ENCODE peak calls at places on chromosomes 13 and 19, in six cellular contexts. S, I, H, T, Z and G are unnamed samples.

GRCh38 chr13:57629391-57629804 is 2.1 kb upstream of the PCDH17 start:
- DNase-seq in S (no peak), I (no peak), H (no peak), T (peak), Z (peak), G (peak)

GRCh38 chr13:29749401-29750177 is 100.8 kb downstream of the UBL3 start:
- DNase-seq in S (peak), I (no peak), H (peak), T (no peak), Z (no peak), G (no peak)

GRCh38 chr19:46571495-46571894 is 29.6 kb upstream of the CALM3 start:
- DNase-seq in S (no peak), I (peak), H (no peak), T (no peak), Z (no peak), G (no peak)

GRCh38 chr19:7497292-7497691 is 8.5 kb upstream of the PEX11G start:
- DNase-seq in S (no peak), I (no peak), H (no peak), T (no peak), Z (no peak), G (no peak)

GRCh38 chr13:113155982-113156655 is 2.3 kb upstream of the PROZ start:
- DNase-seq in S (no peak), I (no peak), H (no peak), T (no peak), Z (no peak), G (no peak)

GRCh38 chr19:50327461-50328256 is 1.5 kb downstream of the KCNC3 start:
- DNase-seq in S (no peak), I (no peak), H (no peak), T (no peak), Z (no peak), G (peak)

GRCh38 chr13:67278230-67278629 is 48.1 kb upstream of the PCDH9 start:
- DNase-seq in S (peak), I (no peak), H (peak), T (no peak), Z (no peak), G (no peak)

GRCh38 chr13:99237981-99238662 is 20.1 kb downstream of the GPR18 start:
- DNase-seq in S (no peak), I (no peak), H (no peak), T (no peak), Z (no peak), G (no peak)

GRCh38 chr13:28535734-28536133 is 40.8 kb upstream of the FLT1 start:
- DNase-seq in S (no peak), I (no peak), H (no peak), T (no peak), Z (no peak), G (no peak)

GRCh38 chr19:19385900-19386339 is 19.6 kb upstream of the GATAD2A start:
- DNase-seq in S (peak), I (no peak), H (no peak), T (no peak), Z (peak), G (no peak)

GRCh38 chr19:19356500-19356899 is 35.9 kb downstream of the MAU2 start:
- DNase-seq in S (no peak), I (no peak), H (no peak), T (no peak), Z (no peak), G (no peak)

GRCh38 chr13:109465151-109465550 is 321.2 kb downstream of the IRS2 start:
- DNase-seq in S (no peak), I (peak), H (no peak), T (no peak), Z (no peak), G (no peak)

GRCh38 chr19:19540707-19541515 is 2.8 kb downstream of the CILP2 start:
- DNase-seq in S (peak), I (peak), H (no peak), T (no peak), Z (no peak), G (peak)

GRCh38 chr19:47479701-47480503 is 4.1 kb downstream of the KPTN start:
- DNase-seq in S (peak), I (no peak), H (no peak), T (no peak), Z (no peak), G (peak)

GRCh38 chr13:60654405-60654804 is 257.4 kb downstream of the TDRD3 start:
- DNase-seq in S (peak), I (no peak), H (no peak), T (peak), Z (peak), G (no peak)

GRCh38 chr19:58386166-58386575 is 898 bp upstream of the RPS5 start:
- DNase-seq in S (no peak), I (no peak), H (no peak), T (no peak), Z (no peak), G (no peak)

GRCh38 chr13:98693756-98694155 is 58.7 kb downstream of the SLC15A1 start:
- DNase-seq in S (no peak), I (no peak), H (no peak), T (no peak), Z (no peak), G (no peak)

GRCh38 chr13:36548129-36548528 is 115.8 kb downstream of the CCNA1 start:
- DNase-seq in S (no peak), I (no peak), H (no peak), T (no peak), Z (peak), G (no peak)

GRCh38 chr13:106528711-106529414 is 6.6 kb downstream of the EFNB2 start:
- DNase-seq in S (no peak), I (no peak), H (no peak), T (no peak), Z (no peak), G (no peak)

GRCh38 chr13:33940898-33941297 is 122.9 kb downstream of the RFC3 start:
- DNase-seq in S (no peak), I (peak), H (no peak), T (no peak), Z (no peak), G (no peak)

GRCh38 chr19:42121666-42122069 is 10.6 kb downstream of the POU2F2 start:
- DNase-seq in S (peak), I (peak), H (peak), T (no peak), Z (peak), G (no peak)

GRCh38 chr19:13557756-13558398 is 51.6 kb upstream of the CACNA1A start:
- DNase-seq in S (no peak), I (peak), H (no peak), T (no peak), Z (no peak), G (no peak)

GRCh38 chr19:3097442-3097871 is 3.3 kb downstream of the GNA11 start:
- DNase-seq in S (no peak), I (peak), H (no peak), T (no peak), Z (peak), G (peak)

GRCh38 chr13:59408738-59409137 is 755.0 kb downstream of the DIAPH3 start:
- DNase-seq in S (no peak), I (no peak), H (no peak), T (no peak), Z (no peak), G (no peak)
- H3K27ac ChIP-seq in S (no peak), I (no peak), H (no peak), T (peak), Z (no peak), G (no peak)

GRCh38 chr19:4343056-4343844 is at the start of gene MPND:
- DNase-seq in S (peak), I (peak), H (peak), T (peak), Z (peak), G (peak)
- TF ChIP-seq CTCF in S (peak), I (no peak), H (peak), T (no peak), Z (peak), G (peak)

DNA sequence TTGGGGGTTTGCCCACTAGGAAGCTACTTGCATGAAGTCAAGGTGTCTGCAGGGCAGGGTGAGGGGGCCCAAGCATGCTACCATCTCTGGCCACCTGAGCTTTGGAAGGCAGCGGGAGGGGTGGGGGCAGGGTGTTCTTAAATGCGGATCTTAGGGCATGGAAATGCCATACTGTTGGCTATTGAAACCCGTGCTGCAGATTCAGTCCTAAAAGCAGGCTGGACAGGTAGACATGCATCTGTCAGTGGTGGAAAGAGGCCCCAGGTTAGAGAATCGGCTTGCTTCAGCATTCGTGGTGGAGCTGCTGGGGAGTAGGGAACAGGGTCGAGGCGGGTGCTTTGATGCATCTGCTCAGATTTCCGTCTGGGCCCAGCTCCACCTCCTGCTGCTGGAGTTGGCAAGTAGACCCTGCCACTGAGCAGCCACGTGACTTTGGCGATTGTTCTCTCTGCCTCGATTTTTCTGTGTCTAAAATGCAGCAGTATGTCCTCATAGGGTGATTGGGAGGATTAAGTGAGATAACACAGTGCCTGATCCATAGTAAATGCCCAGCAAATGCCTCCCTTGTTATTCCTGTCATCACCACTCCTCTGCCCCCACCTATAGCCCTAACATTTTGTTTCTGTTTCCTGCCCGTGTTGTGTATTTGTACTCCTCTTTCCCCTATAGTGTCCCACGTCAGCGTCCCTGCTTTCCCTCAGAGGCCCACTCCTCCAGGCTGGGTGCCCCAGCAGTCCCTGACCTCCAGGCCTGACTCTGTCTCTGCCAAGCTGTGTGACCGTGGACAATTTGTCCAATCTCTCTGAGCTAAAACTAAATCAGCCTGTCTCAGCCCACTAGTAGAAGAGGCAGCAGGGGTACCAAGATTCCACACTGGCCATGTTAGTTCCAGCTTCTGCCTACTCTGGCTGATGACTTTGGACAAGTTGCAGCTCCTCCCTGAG is 5.8 kb downstream of the PPP1R37 start:
- DNase-seq in S (peak), I (no peak), H (no peak), T (no peak), Z (peak), G (no peak)
- H3K27ac ChIP-seq in S (peak), I (no peak), H (peak), T (peak), Z (peak), G (peak)

DNA sequence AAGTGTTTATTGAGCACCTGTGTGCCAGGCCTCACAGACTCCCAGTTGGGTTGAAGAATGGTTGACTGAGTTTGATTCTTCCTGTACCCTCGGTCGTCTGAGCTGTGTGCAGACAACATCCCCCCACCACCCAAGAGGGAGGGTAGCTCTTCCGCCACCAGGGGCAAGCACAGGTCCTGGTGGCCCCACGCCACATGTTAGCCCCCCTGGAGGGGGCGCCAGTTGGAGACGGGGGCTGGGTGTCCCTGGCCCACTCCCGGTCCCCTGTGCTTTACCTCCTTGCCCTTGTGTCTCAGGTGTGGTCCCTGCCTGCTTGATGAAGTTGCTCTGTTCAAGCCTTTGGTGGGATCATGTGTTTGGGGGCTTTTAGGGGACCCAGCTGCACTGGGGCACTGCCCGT is 27.2 kb downstream of the COLGALT1 start:
- DNase-seq in S (no peak), I (no peak), H (no peak), T (no peak), Z (no peak), G (no peak)
- TF ChIP-seq CTCF in S (no peak), I (no peak), H (no peak), T (no peak), Z (no peak), G (no peak)

GRCh38 chr13:40615619-40616018 is 50.8 kb downstream of the FOXO1 start:
- DNase-seq in S (no peak), I (no peak), H (no peak), T (no peak), Z (no peak), G (no peak)

GRCh38 chr13:40613954-40614353 is 52.5 kb downstream of the FOXO1 start:
- DNase-seq in S (no peak), I (no peak), H (no peak), T (no peak), Z (no peak), G (no peak)

GRCh38 chr13:40611004-40611403 is 55.4 kb downstream of the FOXO1 start:
- DNase-seq in S (no peak), I (peak), H (no peak), T (no peak), Z (no peak), G (no peak)

GRCh38 chr13:40611635-40612422 is 54.6 kb downstream of the FOXO1 start:
- DNase-seq in S (no peak), I (no peak), H (no peak), T (no peak), Z (no peak), G (no peak)

GRCh38 chr13:40613192-40613818 is 53.1 kb downstream of the FOXO1 start:
- DNase-seq in S (no peak), I (no peak), H (no peak), T (no peak), Z (peak), G (no peak)
- H3K27ac ChIP-seq in S (no peak), I (no peak), H (no peak), T (peak), Z (peak), G (peak)

DNA sequence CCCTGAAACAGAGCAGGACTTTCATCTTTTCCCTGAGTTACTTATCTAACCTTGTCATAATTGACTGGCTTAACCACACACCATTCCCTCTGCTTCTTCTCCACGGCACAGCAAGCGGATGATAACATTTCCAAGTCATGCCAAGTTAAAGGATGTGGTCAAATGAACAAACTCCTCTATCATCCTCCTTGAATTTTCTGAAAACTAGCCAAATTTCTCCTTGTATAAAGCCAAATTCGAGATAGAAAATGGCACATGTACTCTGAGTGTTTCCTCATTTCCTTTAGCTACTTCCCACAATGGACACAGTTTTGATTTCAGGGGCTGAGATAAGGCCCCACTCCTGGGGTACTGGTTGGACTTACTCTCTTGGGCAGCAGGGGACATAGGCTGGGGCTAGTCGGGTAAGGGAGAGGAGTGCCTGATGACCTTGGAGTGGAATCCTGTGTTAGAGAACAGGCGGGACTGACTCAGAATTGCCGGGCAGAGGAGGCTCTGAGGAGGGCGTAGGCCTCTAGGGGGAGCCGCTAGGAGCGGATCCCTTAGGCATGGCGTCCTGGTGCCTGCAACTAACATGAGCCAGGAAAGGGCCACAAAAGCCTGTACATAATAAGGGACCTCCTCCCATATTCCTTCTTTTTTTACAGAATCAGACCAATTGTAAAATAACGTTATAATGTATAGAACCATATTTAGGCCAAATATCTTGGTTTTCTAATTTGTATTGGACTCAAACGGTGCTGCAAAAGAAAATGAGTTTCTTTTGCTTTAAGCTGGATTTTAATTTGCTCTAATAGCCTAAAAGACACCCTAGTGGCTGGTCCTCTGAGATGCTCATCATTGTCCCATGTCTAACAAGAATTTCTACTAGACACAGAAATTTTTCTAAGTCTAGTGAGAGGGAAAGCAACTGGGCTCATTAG is 20.4 kb upstream of the TMTC4 start:
- DNase-seq in S (peak), I (peak), H (no peak), T (peak), Z (no peak), G (no peak)
- TF ChIP-seq CTCF in S (peak), I (peak), H (peak), T (peak), Z (peak), G (peak)

DNA sequence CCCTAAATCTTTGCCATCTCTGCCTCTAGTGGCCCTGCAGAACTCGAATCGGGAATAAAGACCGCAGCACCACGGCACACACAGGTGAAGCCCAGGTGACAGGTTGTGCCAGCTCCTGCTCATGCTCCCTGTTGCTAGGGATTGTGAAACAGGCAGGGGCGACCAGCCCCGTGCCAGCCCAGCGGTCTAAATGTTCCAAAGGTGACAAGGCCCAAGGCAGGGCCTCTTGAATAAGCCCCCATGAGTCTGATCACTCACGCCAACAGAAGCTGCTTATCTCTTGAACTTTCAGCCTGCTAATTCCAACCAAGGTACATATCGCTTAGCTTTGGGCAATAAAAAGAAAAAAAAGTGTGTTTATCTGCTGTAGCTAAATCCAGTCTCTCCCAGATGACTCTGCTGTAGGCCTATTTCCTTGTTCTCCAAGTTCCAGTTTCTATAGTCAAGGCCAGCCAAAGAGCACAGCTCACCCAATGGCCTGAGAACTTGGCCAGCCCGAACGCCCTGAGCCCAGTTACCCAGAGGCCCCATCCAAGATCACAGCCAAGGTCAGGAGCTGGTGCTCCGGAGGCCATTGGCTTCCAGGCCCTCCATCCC is 191.1 kb upstream of the GPR12 start:
- DNase-seq in S (no peak), I (no peak), H (no peak), T (peak), Z (no peak), G (no peak)
- H3K27ac ChIP-seq in S (no peak), I (no peak), H (no peak), T (peak), Z (no peak), G (no peak)

DNA sequence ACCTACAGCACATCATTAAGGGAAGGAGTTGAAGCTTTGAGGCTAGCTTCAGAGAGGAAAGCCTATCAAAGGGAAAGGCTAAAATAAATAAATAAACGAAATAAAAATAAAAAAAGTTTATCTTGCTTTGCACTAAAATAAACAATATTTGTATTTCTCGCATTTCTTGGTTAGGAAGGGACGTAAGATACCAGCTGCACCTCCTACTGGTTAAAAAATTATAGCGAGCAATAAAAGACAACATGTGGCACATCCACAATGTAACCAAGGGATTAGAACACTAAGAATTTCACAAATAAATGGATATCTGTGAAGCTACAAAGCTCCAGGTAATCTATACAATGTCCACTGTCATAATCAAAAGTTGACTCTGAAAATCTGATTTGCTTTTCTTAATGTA is 194.5 kb downstream of the DACH1 start:
- DNase-seq in S (no peak), I (no peak), H (no peak), T (no peak), Z (no peak), G (no peak)
- TF ChIP-seq CTCF in S (peak), I (no peak), H (peak), T (no peak), Z (no peak), G (no peak)

GRCh38 chr13:107883561-107884175 is 331.7 kb downstream of the LIG4 start:
- DNase-seq in S (peak), I (peak), H (peak), T (no peak), Z (no peak), G (no peak)
- H3K27ac ChIP-seq in S (no peak), I (no peak), H (peak), T (no peak), Z (no peak), G (no peak)